ENCODE peak calls at places on chromosomes 13 and 19, in four cellular contexts. G is GM12878, O is IMR-90, N is endothelial cell of umbilical vein. R is an unnamed sample.

GRCh38 chr13:79398169-79398568 is 7.9 kb downstream of the RBM26 start:
- DNase-seq in G (no peak), O (no peak), N (no peak), R (no peak)

GRCh38 chr13:46797468-46798237 is 692 bp upstream of the ESD start:
- DNase-seq in G (no peak), O (peak), N (no peak), R (no peak)

GRCh38 chr19:43759515-43759914 is 4.8 kb upstream of the SMG9 start:
- DNase-seq in G (no peak), O (peak), N (peak), R (peak)

GRCh38 chr13:113096052-113096744 is 9.4 kb upstream of the F7 start:
- DNase-seq in G (no peak), O (no peak), N (no peak), R (no peak)

GRCh38 chr19:37817180-37817911 is 38.0 kb upstream of the ZNF573 start:
- DNase-seq in G (no peak), O (peak), N (peak), R (peak)

GRCh38 chr13:52852444-52852843 is 4.0 kb upstream of the PCDH8 start:
- DNase-seq in G (no peak), O (no peak), N (no peak), R (no peak)

GRCh38 chr19:13505761-13506549 is at the start of gene CACNA1A:
- DNase-seq in G (no peak), O (peak), N (no peak), R (peak)

GRCh38 chr13:25691654-25692053 is 319.9 kb downstream of the ATP8A2 start:
- DNase-seq in G (no peak), O (no peak), N (no peak), R (no peak)

GRCh38 chr13:24683370-24683769 is 3.2 kb downstream of the ATP12A start:
- DNase-seq in G (no peak), O (no peak), N (no peak), R (no peak)

GRCh38 chr13:74683411-74683810 is 549.2 kb upstream of the KLF12 start:
- DNase-seq in G (no peak), O (no peak), N (peak), R (no peak)

GRCh38 chr19:56983148-56983547 is 136.6 kb upstream of the USP29 start:
- DNase-seq in G (no peak), O (no peak), N (no peak), R (no peak)

GRCh38 chr13:37225414-37226047 is 120.1 kb upstream of the CSNK1A1L start:
- DNase-seq in G (no peak), O (peak), N (no peak), R (no peak)

GRCh38 chr19:5585461-5586299 is 17.9 kb upstream of the TINCR start:
- DNase-seq in G (no peak), O (no peak), N (no peak), R (peak)

GRCh38 chr13:76454991-76455390 is 431.2 kb downstream of the KCTD12 start:
- DNase-seq in G (no peak), O (peak), N (no peak), R (no peak)

GRCh38 chr13:76455960-76456359 is 430.2 kb downstream of the KCTD12 start:
- DNase-seq in G (no peak), O (peak), N (peak), R (no peak)
- TF ChIP-seq FOS in G (no peak), O (no peak), N (peak), R (no peak)

DNA sequence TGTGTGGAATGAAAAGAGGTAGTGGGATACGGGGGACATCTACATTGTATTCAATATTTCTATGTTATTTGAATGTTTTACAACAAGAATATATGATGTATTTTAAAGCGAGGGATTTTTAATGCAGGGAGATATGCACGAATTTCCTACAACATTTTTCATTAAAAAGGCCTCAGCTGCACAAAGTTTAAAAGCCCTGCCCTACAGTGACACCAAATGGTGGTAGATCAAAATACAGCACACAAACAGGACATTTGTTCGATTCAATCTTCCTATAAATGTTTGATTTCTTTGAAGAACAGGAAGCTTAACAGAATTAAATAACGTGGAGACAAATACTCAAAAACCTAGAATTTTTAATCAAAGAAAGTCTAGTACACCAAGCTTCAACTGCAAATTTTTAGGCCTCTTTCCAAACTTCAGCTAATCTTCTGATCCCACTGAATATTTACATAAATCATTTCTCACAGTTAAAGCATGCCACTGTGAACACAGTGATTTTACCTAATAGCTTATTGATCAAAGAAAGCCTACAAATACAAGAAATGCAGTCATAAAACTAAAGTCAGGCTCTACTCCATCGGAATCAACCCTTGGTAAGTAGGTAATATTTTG is 257.2 kb downstream of the DIAPH3 start:
- DNase-seq in G (no peak), O (peak), N (peak), R (no peak)
- TF ChIP-seq FOS in G (no peak), O (no peak), N (no peak), R (no peak)

GRCh38 chr13:97113231-97114001 is 108.7 kb upstream of the MBNL2 start:
- DNase-seq in G (no peak), O (no peak), N (no peak), R (no peak)
- TF ChIP-seq FOS in G (no peak), O (no peak), N (no peak), R (no peak)

DNA sequence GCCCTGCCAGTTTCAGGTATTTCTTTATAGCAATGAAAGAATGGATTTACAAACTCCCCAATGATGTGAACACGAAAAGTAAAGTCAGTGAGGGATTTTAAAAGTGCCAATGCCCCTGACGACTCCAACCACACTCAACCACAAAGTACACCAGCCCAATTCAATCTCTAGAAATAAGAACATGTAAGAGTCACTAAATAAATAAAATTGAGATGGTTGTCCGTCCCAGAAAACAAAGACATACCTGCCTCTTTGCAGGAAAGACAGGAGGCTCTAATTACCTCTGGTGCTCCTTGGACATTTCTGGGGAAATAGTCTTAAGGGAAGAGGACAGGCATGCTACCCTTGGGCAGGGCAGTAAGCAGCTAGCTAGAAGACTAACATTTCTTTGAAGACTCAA is 55.8 kb downstream of the NALCN start:
- DNase-seq in G (no peak), O (no peak), N (no peak), R (no peak)
- TF ChIP-seq FOS in G (no peak), O (no peak), N (no peak), R (no peak)

GRCh38 chr19:3790209-3790734 is 4.1 kb upstream of the MATK start:
- DNase-seq in G (no peak), O (no peak), N (no peak), R (no peak)

GRCh38 chr19:3785938-3786824 is at the start of gene MATK:
- DNase-seq in G (no peak), O (no peak), N (no peak), R (peak)

GRCh38 chr19:3792114-3792513 is 5.9 kb upstream of the MATK start:
- DNase-seq in G (no peak), O (no peak), N (no peak), R (no peak)

GRCh38 chr19:3790941-3791340 is 4.8 kb upstream of the MATK start:
- DNase-seq in G (no peak), O (no peak), N (no peak), R (no peak)

GRCh38 chr19:3788991-3789778 is 3.0 kb upstream of the MATK start:
- DNase-seq in G (no peak), O (no peak), N (no peak), R (no peak)
- TF ChIP-seq FOS in G (no peak), O (no peak), N (no peak), R (no peak)

DNA sequence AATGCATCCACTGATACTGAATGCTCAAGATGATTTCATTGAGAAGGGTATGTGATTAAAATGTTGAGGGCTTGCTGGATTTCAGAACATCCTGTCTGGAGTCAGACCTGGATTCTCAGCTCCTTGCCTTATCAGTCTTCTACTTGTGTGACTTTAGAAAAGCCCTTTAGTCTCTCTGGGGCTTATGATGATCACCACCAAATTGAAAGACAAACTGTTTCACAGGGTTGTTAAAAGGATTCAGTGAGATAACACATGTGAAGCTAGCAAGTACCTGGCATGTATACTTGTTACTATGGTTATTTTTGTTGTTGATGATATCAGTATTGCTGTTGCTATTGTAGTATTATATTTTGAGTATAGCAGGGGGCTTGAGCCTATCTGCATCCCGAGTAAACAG is 118.5 kb downstream of the GPC6 start:
- DNase-seq in G (no peak), O (no peak), N (no peak), R (no peak)
- TF ChIP-seq FOS in G (no peak), O (no peak), N (no peak), R (no peak)

GRCh38 chr13:43136940-43137574 is 113.7 kb downstream of the DNAJC15 start:
- DNase-seq in G (no peak), O (no peak), N (no peak), R (no peak)

GRCh38 chr13:43134896-43135295 is 111.5 kb downstream of the DNAJC15 start:
- DNase-seq in G (no peak), O (no peak), N (no peak), R (no peak)

GRCh38 chr13:43132228-43132627 is 108.8 kb downstream of the DNAJC15 start:
- DNase-seq in G (no peak), O (peak), N (peak), R (peak)

GRCh38 chr13:43132911-43133310 is 109.5 kb downstream of the DNAJC15 start:
- DNase-seq in G (no peak), O (no peak), N (no peak), R (no peak)

DNA sequence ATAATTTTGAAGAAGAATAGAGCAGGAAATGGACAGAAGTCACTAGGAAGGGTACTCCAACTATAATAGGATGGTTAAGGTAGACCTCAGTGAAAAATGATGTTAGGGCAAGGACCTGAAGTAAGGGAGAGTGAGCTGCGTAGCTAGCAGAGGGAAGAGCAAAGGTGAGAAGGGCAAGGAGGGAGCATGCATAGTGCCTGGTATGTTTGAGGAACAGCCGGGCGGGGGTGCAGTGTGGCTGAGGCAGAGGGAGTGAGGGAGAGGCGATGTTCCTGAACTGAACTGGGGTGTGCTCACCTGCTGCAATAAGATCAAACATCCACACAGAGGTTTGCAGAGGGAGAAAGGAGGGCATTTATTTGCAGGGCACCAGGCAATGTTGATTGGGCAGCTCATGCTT is 110.4 kb downstream of the DNAJC15 start:
- DNase-seq in G (no peak), O (no peak), N (no peak), R (no peak)
- TF ChIP-seq FOS in G (no peak), O (no peak), N (no peak), R (no peak)

DNA sequence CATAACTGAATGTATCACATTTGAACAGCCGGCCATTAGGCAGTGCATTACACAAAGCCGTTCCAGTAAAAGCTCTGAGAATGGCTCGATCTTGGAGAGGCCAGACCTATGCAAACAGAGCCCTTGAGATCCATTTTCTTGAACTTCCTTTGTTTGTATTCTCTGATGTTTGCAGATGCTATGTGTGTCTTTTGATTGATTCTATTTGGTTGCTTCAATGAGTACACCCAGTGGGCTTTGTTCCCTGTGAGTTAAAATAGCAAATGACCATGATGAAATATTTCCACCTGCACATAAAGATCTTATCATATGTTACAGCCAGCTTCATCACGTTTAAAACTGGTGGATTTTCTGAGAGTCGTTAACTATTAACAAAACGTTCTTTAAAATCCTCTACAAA is 1104.9 kb upstream of the SLC10A2 start:
- DNase-seq in G (no peak), O (no peak), N (no peak), R (no peak)
- TF ChIP-seq FOS in G (no peak), O (no peak), N (no peak), R (no peak)

GRCh38 chr13:82356667-82357066 is 1525.6 kb downstream of the SLITRK1 start:
- DNase-seq in G (no peak), O (no peak), N (no peak), R (no peak)

DNA sequence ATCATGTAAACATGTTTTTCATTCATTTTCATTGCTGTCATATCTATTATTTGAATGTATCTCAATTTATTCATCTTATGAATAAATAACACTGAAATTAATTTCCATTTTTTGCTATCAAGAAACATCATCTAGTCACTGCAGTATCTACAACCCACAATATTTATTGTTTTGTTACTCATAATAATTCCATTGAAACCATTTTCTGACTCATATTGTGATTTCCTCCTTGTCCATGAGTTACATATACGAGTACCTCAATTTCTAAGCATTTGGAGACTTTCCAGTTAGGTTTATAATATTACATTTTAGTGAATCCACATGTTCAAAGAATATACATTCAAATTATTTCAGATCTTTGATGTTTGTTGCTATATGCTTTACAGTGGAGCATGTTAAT is 1524.0 kb downstream of the SLITRK1 start:
- DNase-seq in G (no peak), O (no peak), N (no peak), R (no peak)
- TF ChIP-seq FOS in G (no peak), O (no peak), N (no peak), R (no peak)

GRCh38 chr13:92682832-92683517 is 543.6 kb upstream of the GPC6 start:
- DNase-seq in G (no peak), O (no peak), N (no peak), R (peak)

GRCh38 chr13:92676246-92676645 is 550.4 kb upstream of the GPC6 start:
- DNase-seq in G (no peak), O (no peak), N (no peak), R (no peak)

GRCh38 chr13:92677571-92677970 is 549.0 kb upstream of the GPC6 start:
- DNase-seq in G (no peak), O (no peak), N (no peak), R (no peak)

DNA sequence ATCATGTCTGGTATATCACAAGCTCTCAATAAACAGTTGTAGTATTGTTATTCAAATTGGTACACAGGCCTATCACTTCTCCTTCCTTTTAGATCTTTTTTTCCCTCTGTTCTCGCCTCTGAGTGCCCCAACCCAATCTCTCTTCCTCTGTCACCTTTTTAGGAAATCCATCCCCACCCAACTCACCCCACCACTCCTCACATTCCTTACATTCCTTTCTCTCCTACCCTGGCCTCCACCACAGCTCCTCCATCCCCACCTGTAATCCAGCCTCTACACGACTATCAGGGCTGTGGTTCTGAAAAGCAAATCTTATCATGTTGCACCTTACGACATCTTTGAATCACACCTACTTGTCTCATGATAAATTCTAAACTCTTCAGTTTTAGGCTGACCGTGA is 545.4 kb upstream of the GPC6 start:
- DNase-seq in G (no peak), O (no peak), N (no peak), R (no peak)
- TF ChIP-seq FOS in G (no peak), O (no peak), N (no peak), R (no peak)